ENCODE peak calls at places on chromosomes 16 and 17, in nine cellular contexts. A is pancreas; F is psoas muscle; V is heart right ventricle; Q is body of pancreas; L is lower lobe of right lung; R is CD8-positive, alpha-beta T cell; D is mucosa of descending colon; T is PC-3. Z is an unnamed sample. For H3K36me3, the result is how much of the 10 kb centered on the place peaks cover.

GRCh38 chr17:18018411-18018921 is 20.5 kb downstream of the ATPAF2 start:
- ATAC-seq in A (no peak), F (no peak), V (peak), Q (no peak), L (no peak), R (no peak), D (no peak), T (no peak), Z (no peak)

GRCh38 chr17:66412857-66413563 is 110.6 kb downstream of the PRKCA start:
- ATAC-seq in A (no peak), F (no peak), V (no peak), Q (no peak), L (no peak), R (no peak), D (no peak), T (no peak), Z (no peak)

GRCh38 chr16:62066747-62067146 is 30.5 kb upstream of the CDH8 start:
- ATAC-seq in A (no peak), F (no peak), V (no peak), Q (no peak), L (peak), R (no peak), D (no peak), T (no peak), Z (no peak)

GRCh38 chr17:65430209-65430833 is 131.1 kb downstream of the AXIN2 start:
- ATAC-seq in A (no peak), F (no peak), V (no peak), Q (no peak), L (no peak), R (peak), D (no peak), T (no peak), Z (no peak)

GRCh38 chr16:89448656-89449055 is 41.7 kb downstream of the ANKRD11 start:
- ATAC-seq in A (peak), F (no peak), V (peak), Q (peak), L (peak), R (no peak), D (peak), T (no peak), Z (no peak)

GRCh38 chr17:27200476-27200875 is 93.4 kb upstream of the WSB1 start:
- ATAC-seq in A (no peak), F (no peak), V (no peak), Q (no peak), L (no peak), R (no peak), D (no peak), T (no peak), Z (no peak)

GRCh38 chr17:72609501-72609900 is 483.0 kb downstream of the SLC39A11 start:
- ATAC-seq in A (no peak), F (no peak), V (no peak), Q (peak), L (no peak), R (no peak), D (peak), T (peak), Z (no peak)

GRCh38 chr17:78882546-78883089 is 20.4 kb downstream of the CEP295NL start:
- ATAC-seq in A (no peak), F (no peak), V (no peak), Q (no peak), L (peak), R (no peak), D (peak), T (no peak), Z (no peak)

DNA sequence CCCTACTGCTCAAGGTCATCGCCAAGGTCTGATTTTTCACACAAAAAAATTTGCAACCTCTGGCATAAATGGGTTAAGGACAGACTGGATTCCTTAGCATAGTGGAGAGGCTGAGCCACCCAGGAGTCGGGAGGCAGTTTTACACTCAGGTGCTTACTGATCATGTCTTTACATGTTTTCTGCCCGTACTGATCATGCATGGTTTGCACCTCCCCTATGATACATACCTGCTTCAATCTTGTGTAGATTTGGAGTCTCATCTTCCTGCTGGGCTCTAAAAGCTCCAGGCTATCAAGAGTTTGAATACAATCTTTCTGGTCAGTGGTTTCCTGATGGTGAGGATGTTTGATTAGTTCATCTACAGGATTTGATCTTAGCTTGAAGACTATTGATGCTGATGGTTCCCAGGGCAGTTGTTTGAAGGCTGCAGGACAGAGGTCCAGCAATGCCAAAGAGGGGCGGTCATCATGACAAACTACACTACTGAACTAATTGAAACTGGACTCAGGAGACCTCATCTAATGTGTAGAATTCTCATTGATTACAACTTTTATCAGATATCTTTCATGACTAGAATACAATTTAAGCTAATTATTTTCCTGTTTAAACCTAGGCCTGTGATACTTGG is 6.9 kb downstream of the C1QBP start:
- ATAC-seq in A (no peak), F (no peak), V (no peak), Q (no peak), L (no peak), R (no peak), D (no peak), T (no peak), Z (no peak)
- H3K36me3 ChIP-seq in A (under half), F (under half), V (half or more), Q (under half), L (half or more), R (half or more), D (under half), T (under half), Z (under half)

GRCh38 chr17:37220609-37220953 is 155.2 kb upstream of the C17orf78 start:
- ATAC-seq in A (no peak), F (no peak), V (no peak), Q (no peak), L (no peak), R (no peak), D (no peak), T (no peak), Z (no peak)
- TF ChIP-seq CTCF in A (no peak), F (peak), V (no peak), Q (no peak), L (no peak), R (no peak), D (no peak), T (peak), Z (no peak)

GRCh38 chr17:4537451-4538235 is 17.5 kb downstream of the MYBBP1A start:
- ATAC-seq in A (no peak), F (no peak), V (no peak), Q (no peak), L (no peak), R (no peak), D (no peak), T (no peak), Z (peak)

GRCh38 chr17:4539025-4539424 is 16.2 kb downstream of the MYBBP1A start:
- ATAC-seq in A (no peak), F (no peak), V (no peak), Q (no peak), L (no peak), R (no peak), D (no peak), T (no peak), Z (no peak)

GRCh38 chr17:4539576-4540223 is 15.5 kb downstream of the MYBBP1A start:
- ATAC-seq in A (no peak), F (no peak), V (no peak), Q (no peak), L (no peak), R (no peak), D (no peak), T (no peak), Z (no peak)

GRCh38 chr17:4536742-4537411 is 18.3 kb downstream of the MYBBP1A start:
- ATAC-seq in A (no peak), F (peak), V (peak), Q (peak), L (peak), R (no peak), D (peak), T (no peak), Z (peak)

GRCh38 chr17:4538236-4539002 is 16.8 kb downstream of the MYBBP1A start:
- ATAC-seq in A (no peak), F (no peak), V (no peak), Q (no peak), L (no peak), R (no peak), D (no peak), T (no peak), Z (no peak)
- H3K36me3 ChIP-seq in A (under half), F (under half), V (half or more), Q (under half), L (half or more), R (under half), D (under half), T (under half), Z (half or more)

GRCh38 chr16:878071-878784 is 77.7 kb upstream of the GNG13 start:
- ATAC-seq in A (no peak), F (no peak), V (no peak), Q (no peak), L (no peak), R (no peak), D (peak), T (no peak), Z (no peak)
- TF ChIP-seq CTCF in A (no peak), F (no peak), V (no peak), Q (no peak), L (no peak), R (no peak), D (no peak), T (no peak), Z (no peak)

GRCh38 chr17:2692781-2693135 is 18.8 kb downstream of the CLUH start:
- ATAC-seq in A (no peak), F (no peak), V (no peak), Q (no peak), L (no peak), R (no peak), D (no peak), T (no peak), Z (no peak)
- H3K36me3 ChIP-seq in A (under half), F (under half), V (half or more), Q (under half), L (half or more), R (under half), D (under half), T (under half), Z (half or more)

GRCh38 chr16:22086440-22086839 is 5.9 kb upstream of the VWA3A start:
- ATAC-seq in A (no peak), F (no peak), V (no peak), Q (no peak), L (no peak), R (no peak), D (no peak), T (no peak), Z (no peak)
- TF ChIP-seq CTCF in A (no peak), F (no peak), V (no peak), Q (no peak), L (no peak), R (no peak), D (no peak), T (no peak), Z (no peak)

Z was measured in gastroesophageal sphincter.